ENCODE peak calls at places on chromosomes 11 and 22, in six cellular contexts. J, Z, D, O, K and I are unnamed samples.
A peak's percentile ranks its signal among the peaks of the same experiment; 100 is the strongest.

GRCh38 chr22:20229916-20230775 is 38.0 kb downstream of the RTN4R start:
- DNase-seq in J (no peak), Z (peak; percentile 33), D (no peak), O (peak; percentile 33), K (no peak), I (no peak)

GRCh38 chr22:19772422-19772672 is 11.8 kb downstream of the TBX1 start:
- DNase-seq in J (no peak), Z (no peak), D (no peak), O (no peak), K (no peak), I (no peak)

GRCh38 chr11:102771351-102771750 is 9.1 kb downstream of the MMP10 start:
- DNase-seq in J (no peak), Z (no peak), D (no peak), O (no peak), K (no peak), I (no peak)

GRCh38 chr22:17997456-17997855 is 26.9 kb downstream of the MICAL3 start:
- DNase-seq in J (no peak), Z (no peak), D (no peak), O (no peak), K (peak; percentile 46), I (no peak)

GRCh38 chr22:48708558-48709245 is 1119.0 kb downstream of the BRD1 start:
- DNase-seq in J (no peak), Z (no peak), D (no peak), O (no peak), K (no peak), I (no peak)

GRCh38 chr11:36139767-36140166 is 149.5 kb downstream of the COMMD9 start:
- DNase-seq in J (no peak), Z (no peak), D (no peak), O (no peak), K (no peak), I (peak; percentile 12)

GRCh38 chr22:32444068-32444467 is 20.2 kb downstream of the BPIFC start:
- DNase-seq in J (no peak), Z (no peak), D (peak; percentile 8), O (no peak), K (peak; percentile 25), I (no peak)

GRCh38 chr11:86671386-86672006 is 920 bp downstream of the ME3 start:
- DNase-seq in J (no peak), Z (peak; percentile 56), D (no peak), O (peak; percentile 57), K (no peak), I (no peak)

GRCh38 chr22:37999640-38000272 is 15.4 kb upstream of the SOX10 start:
- DNase-seq in J (no peak), Z (no peak), D (no peak), O (no peak), K (peak; percentile 96), I (peak; percentile 48)

GRCh38 chr11:22809893-22810292 is 19.7 kb downstream of the SVIP start:
- DNase-seq in J (no peak), Z (no peak), D (no peak), O (no peak), K (no peak), I (no peak)

GRCh38 chr11:105862736-105863367 is 159.2 kb downstream of the MSANTD4 start:
- DNase-seq in J (peak; percentile 36), Z (no peak), D (peak; percentile 30), O (peak; percentile 35), K (peak; percentile 35), I (no peak)

GRCh38 chr22:36411589-36412258 is 24.0 kb upstream of the MYH9 start:
- DNase-seq in J (no peak), Z (no peak), D (no peak), O (no peak), K (no peak), I (no peak)

GRCh38 chr11:86627776-86628455 is 44.5 kb downstream of the ME3 start:
- DNase-seq in J (no peak), Z (no peak), D (no peak), O (no peak), K (no peak), I (no peak)

GRCh38 chr11:69251639-69252493 is 42.1 kb upstream of the MYEOV start:
- DNase-seq in J (no peak), Z (peak; percentile 53), D (no peak), O (no peak), K (no peak), I (no peak)

GRCh38 chr11:44309483-44310197 is at the start of gene ALX4:
- DNase-seq in J (peak; percentile 52), Z (no peak), D (no peak), O (peak; percentile 9), K (peak; percentile 43), I (peak; percentile 55)

GRCh38 chr11:121466063-121466794 is 13.5 kb upstream of the SORL1-AS1 start:
- DNase-seq in J (peak; percentile 70), Z (peak; percentile 92), D (no peak), O (peak; percentile 93), K (peak; percentile 92), I (peak; percentile 81)

GRCh38 chr11:67652965-67653845 is 2.7 kb upstream of the ACY3 start:
- DNase-seq in J (no peak), Z (no peak), D (no peak), O (no peak), K (no peak), I (no peak)

GRCh38 chr22:35561796-35562526 is 21.3 kb downstream of the RASD2 start:
- DNase-seq in J (no peak), Z (no peak), D (no peak), O (no peak), K (peak; percentile 59), I (peak; percentile 33)

GRCh38 chr11:114183041-114183511 is 113.1 kb upstream of the NNMT start:
- DNase-seq in J (no peak), Z (no peak), D (no peak), O (no peak), K (no peak), I (no peak)

GRCh38 chr11:84091212-84091986 is 805.2 kb upstream of the CCDC90B start:
- DNase-seq in J (no peak), Z (no peak), D (no peak), O (no peak), K (no peak), I (no peak)

GRCh38 chr11:121740902-121741301 is 288.1 kb upstream of the SORL1-AS1 start:
- DNase-seq in J (no peak), Z (no peak), D (no peak), O (no peak), K (no peak), I (no peak)

GRCh38 chr22:36465232-36466021 is 16.0 kb downstream of the TXN2 start:
- DNase-seq in J (peak; percentile 84), Z (peak; percentile 89), D (no peak), O (no peak), K (peak; percentile 94), I (peak; percentile 74)

GRCh38 chr11:6632116-6633073 is 13.2 kb upstream of the TPP1 start:
- DNase-seq in J (no peak), Z (no peak), D (no peak), O (no peak), K (no peak), I (no peak)